ENCODE peak calls at places on chromosomes 12 and 14, in seven cellular contexts. One of them, this sample, is unnamed.

GRCh38 chr12:82756303-82756702 is 69.6 kb downstream of the TMTC2 start:
- DNase-seq in trophoblast cell: no peak
- DNase-seq in H1: no peak
- DNase-seq in neuronal stem cell: no peak
- DNase-seq in IMR-90: no peak
- DNase-seq in mesendoderm: peak; percentile 92
- DNase-seq in mesenchymal stem cell: no peak
- DNase-seq in this sample: peak; percentile 39

GRCh38 chr14:77026166-77026929 is 2.2 kb downstream of the IRF2BPL start:
- DNase-seq in IMR-90: peak; percentile 51
- DNase-seq in mesenchymal stem cell: peak; percentile 62
- DNase-seq in trophoblast cell: no peak
- DNase-seq in mesendoderm: peak; percentile 61
- DNase-seq in H1: no peak
- DNase-seq in neuronal stem cell: peak; percentile 30
- DNase-seq in this sample: no peak

GRCh38 chr14:99095369-99095768 is 176.6 kb downstream of the BCL11B start:
- DNase-seq in neuronal stem cell: no peak
- DNase-seq in mesendoderm: no peak
- DNase-seq in mesenchymal stem cell: no peak
- DNase-seq in H1: no peak
- DNase-seq in trophoblast cell: no peak
- DNase-seq in IMR-90: no peak
- DNase-seq in this sample: no peak

GRCh38 chr14:100904307-100905019 is 941 bp upstream of the RTL1 start:
- DNase-seq in mesendoderm: peak; percentile 82
- DNase-seq in mesenchymal stem cell: peak; percentile 19
- DNase-seq in H1: no peak
- DNase-seq in neuronal stem cell: peak; percentile 73
- DNase-seq in trophoblast cell: no peak
- DNase-seq in IMR-90: no peak
- DNase-seq in this sample: peak; percentile 77

GRCh38 chr12:108004368-108004767 is 124.7 kb upstream of the WSCD2 start:
- DNase-seq in neuronal stem cell: peak; percentile 50
- DNase-seq in H1: no peak
- DNase-seq in mesenchymal stem cell: no peak
- DNase-seq in trophoblast cell: no peak
- DNase-seq in mesendoderm: peak; percentile 54
- DNase-seq in IMR-90: no peak
- DNase-seq in this sample: peak; percentile 39

GRCh38 chr12:18259906-18260682 is 1.2 kb upstream of the PIK3C2G start:
- DNase-seq in IMR-90: no peak
- DNase-seq in mesendoderm: no peak
- DNase-seq in H1: no peak
- DNase-seq in trophoblast cell: no peak
- DNase-seq in mesenchymal stem cell: no peak
- DNase-seq in neuronal stem cell: no peak
- DNase-seq in this sample: no peak

GRCh38 chr12:3033538-3033865 is 43.7 kb upstream of the TSPAN9 start:
- DNase-seq in mesendoderm: no peak
- DNase-seq in IMR-90: no peak
- DNase-seq in neuronal stem cell: no peak
- DNase-seq in H1: no peak
- DNase-seq in trophoblast cell: no peak
- DNase-seq in mesenchymal stem cell: no peak
- DNase-seq in this sample: no peak

GRCh38 chr14:101760138-101761011 is 1.1 kb upstream of the PPP2R5C start:
- DNase-seq in IMR-90: peak; percentile 98
- DNase-seq in neuronal stem cell: peak; percentile 97
- DNase-seq in mesenchymal stem cell: peak; percentile 96
- DNase-seq in H1: peak; percentile 99
- DNase-seq in trophoblast cell: peak; percentile 91
- DNase-seq in mesendoderm: peak; percentile 98
- DNase-seq in this sample: peak; percentile 99

GRCh38 chr14:97887690-97888089 is 1090.5 kb downstream of the VRK1 start:
- DNase-seq in mesendoderm: no peak
- DNase-seq in H1: no peak
- DNase-seq in neuronal stem cell: no peak
- DNase-seq in mesenchymal stem cell: no peak
- DNase-seq in trophoblast cell: no peak
- DNase-seq in IMR-90: no peak
- DNase-seq in this sample: no peak

GRCh38 chr12:105843989-105844768 is 294.6 kb downstream of the NUAK1 start:
- DNase-seq in mesenchymal stem cell: peak; percentile 10
- DNase-seq in trophoblast cell: no peak
- DNase-seq in mesendoderm: no peak
- DNase-seq in neuronal stem cell: no peak
- DNase-seq in IMR-90: peak; percentile 29
- DNase-seq in H1: no peak
- DNase-seq in this sample: no peak

GRCh38 chr14:43140453-43140852 is 1366.6 kb downstream of the FSCB start:
- DNase-seq in H1: no peak
- DNase-seq in neuronal stem cell: no peak
- DNase-seq in mesenchymal stem cell: no peak
- DNase-seq in mesendoderm: no peak
- DNase-seq in trophoblast cell: no peak
- DNase-seq in IMR-90: no peak
- DNase-seq in this sample: no peak

GRCh38 chr14:26841920-26842741 is 244.3 kb upstream of the NOVA1 start:
- DNase-seq in mesendoderm: peak; percentile 81
- DNase-seq in mesenchymal stem cell: peak; percentile 99
- DNase-seq in IMR-90: peak; percentile 60
- DNase-seq in trophoblast cell: peak; percentile 72
- DNase-seq in neuronal stem cell: no peak
- DNase-seq in H1: no peak
- DNase-seq in this sample: no peak

GRCh38 chr12:111706145-111706544 is 20.3 kb downstream of the ACAD10 start:
- DNase-seq in mesendoderm: no peak
- DNase-seq in H1: no peak
- DNase-seq in neuronal stem cell: no peak
- DNase-seq in trophoblast cell: no peak
- DNase-seq in mesenchymal stem cell: no peak
- DNase-seq in IMR-90: no peak
- DNase-seq in this sample: no peak

GRCh38 chr14:104171029-104171697 is 32.8 kb downstream of the KIF26A start:
- DNase-seq in H1: peak; percentile 29
- DNase-seq in mesenchymal stem cell: no peak
- DNase-seq in trophoblast cell: peak; percentile 67
- DNase-seq in neuronal stem cell: no peak
- DNase-seq in IMR-90: no peak
- DNase-seq in mesendoderm: peak; percentile 93
- DNase-seq in this sample: peak; percentile 94

GRCh38 chr14:68902357-68902756 is 76.7 kb downstream of the ACTN1 start:
- DNase-seq in IMR-90: no peak
- DNase-seq in trophoblast cell: no peak
- DNase-seq in neuronal stem cell: no peak
- DNase-seq in mesenchymal stem cell: no peak
- DNase-seq in mesendoderm: no peak
- DNase-seq in H1: no peak
- DNase-seq in this sample: no peak

GRCh38 chr14:94474581-94475031 is 1.4 kb downstream of the SERPINA9 start:
- DNase-seq in mesenchymal stem cell: no peak
- DNase-seq in H1: peak; percentile 27
- DNase-seq in mesendoderm: peak; percentile 92
- DNase-seq in trophoblast cell: no peak
- DNase-seq in IMR-90: peak; percentile 25
- DNase-seq in neuronal stem cell: no peak
- DNase-seq in this sample: peak; percentile 46

GRCh38 chr14:99915305-99916090 is 122.3 kb downstream of the EML1 start:
- DNase-seq in trophoblast cell: no peak
- DNase-seq in neuronal stem cell: no peak
- DNase-seq in H1: no peak
- DNase-seq in mesenchymal stem cell: no peak
- DNase-seq in IMR-90: no peak
- DNase-seq in mesendoderm: no peak
- DNase-seq in this sample: no peak

GRCh38 chr14:101823511-101824120 is 62.1 kb downstream of the PPP2R5C start:
- DNase-seq in IMR-90: no peak
- DNase-seq in neuronal stem cell: no peak
- DNase-seq in mesendoderm: no peak
- DNase-seq in trophoblast cell: no peak
- DNase-seq in H1: no peak
- DNase-seq in mesenchymal stem cell: peak; percentile 70
- DNase-seq in this sample: no peak

GRCh38 chr12:55470088-55470830 is at the start of gene OR6C70:
- DNase-seq in mesenchymal stem cell: no peak
- DNase-seq in neuronal stem cell: no peak
- DNase-seq in IMR-90: no peak
- DNase-seq in H1: peak; percentile 2
- DNase-seq in trophoblast cell: peak; percentile 1
- DNase-seq in mesendoderm: peak; percentile 48
- DNase-seq in this sample: peak; percentile 29

GRCh38 chr12:5204271-5204670 is 160.6 kb downstream of the KCNA5 start:
- DNase-seq in mesenchymal stem cell: no peak
- DNase-seq in mesendoderm: peak; percentile 45
- DNase-seq in IMR-90: no peak
- DNase-seq in trophoblast cell: no peak
- DNase-seq in H1: no peak
- DNase-seq in neuronal stem cell: peak; percentile 71
- DNase-seq in this sample: peak; percentile 79

GRCh38 chr14:59918824-59919581 is 941 bp upstream of the LRRC9 start:
- DNase-seq in trophoblast cell: peak; percentile 49
- DNase-seq in neuronal stem cell: peak; percentile 14
- DNase-seq in H1: no peak
- DNase-seq in mesendoderm: peak; percentile 48
- DNase-seq in mesenchymal stem cell: peak; percentile 49
- DNase-seq in IMR-90: peak; percentile 18
- DNase-seq in this sample: no peak

GRCh38 chr12:30098677-30099076 is 314.9 kb upstream of the TMTC1 start:
- DNase-seq in mesenchymal stem cell: no peak
- DNase-seq in neuronal stem cell: peak; percentile 30
- DNase-seq in H1: no peak
- DNase-seq in mesendoderm: peak; percentile 18
- DNase-seq in IMR-90: no peak
- DNase-seq in trophoblast cell: no peak
- DNase-seq in this sample: no peak

GRCh38 chr14:54763761-54764160 is 138.9 kb downstream of the GCH1 start:
- DNase-seq in mesendoderm: no peak
- DNase-seq in mesenchymal stem cell: no peak
- DNase-seq in trophoblast cell: no peak
- DNase-seq in IMR-90: no peak
- DNase-seq in neuronal stem cell: no peak
- DNase-seq in H1: no peak
- DNase-seq in this sample: no peak

GRCh38 chr14:38257500-38257899 is 1.6 kb upstream of the CLEC14A start:
- DNase-seq in mesendoderm: no peak
- DNase-seq in neuronal stem cell: no peak
- DNase-seq in trophoblast cell: no peak
- DNase-seq in IMR-90: peak; percentile 45
- DNase-seq in H1: no peak
- DNase-seq in mesenchymal stem cell: peak; percentile 32
- DNase-seq in this sample: no peak

GRCh38 chr12:53389702-53390101 is 9.7 kb downstream of the SP1 start:
- DNase-seq in IMR-90: no peak
- DNase-seq in trophoblast cell: no peak
- DNase-seq in mesenchymal stem cell: no peak
- DNase-seq in mesendoderm: no peak
- DNase-seq in H1: no peak
- DNase-seq in neuronal stem cell: no peak
- DNase-seq in this sample: no peak
- H2BK5ac ChIP-seq in IMR-90: peak overlapping the region; percentile 62
- H2BK5ac ChIP-seq in trophoblast cell: no peak overlapping the region
- H2BK5ac ChIP-seq in mesenchymal stem cell: no peak overlapping the region
- H2BK5ac ChIP-seq in mesendoderm: no peak overlapping the region
- H2BK5ac ChIP-seq in H1: no peak overlapping the region
- H2BK5ac ChIP-seq in neuronal stem cell: no peak overlapping the region
- H2BK5ac ChIP-seq in this sample: no peak overlapping the region

DNA sequence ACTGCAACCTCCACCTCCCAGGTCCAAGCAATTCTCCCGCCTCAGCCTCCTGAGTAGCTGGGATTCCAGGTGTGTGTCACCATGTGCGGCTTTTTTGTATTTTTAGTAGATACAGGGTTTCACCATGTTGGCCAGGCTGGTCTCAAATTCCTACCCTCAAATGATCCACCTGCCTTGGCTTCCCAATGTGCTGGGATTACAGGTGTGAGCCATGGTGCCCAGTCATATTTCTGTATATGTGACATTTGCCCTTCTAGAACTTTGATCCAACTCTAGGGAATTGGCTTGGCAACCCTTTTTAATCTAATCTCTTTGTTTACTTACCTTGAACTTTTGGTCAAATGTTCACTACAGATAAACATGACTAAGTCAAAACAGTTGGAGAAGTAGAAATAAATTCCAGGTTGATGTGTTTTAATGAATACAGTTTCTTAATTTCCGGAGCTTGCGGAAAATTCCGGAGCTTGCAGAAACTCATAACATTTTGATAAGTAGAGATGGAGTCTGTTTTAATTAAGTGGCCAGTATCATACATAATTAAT is 11.5 kb upstream of the PEBP1 start:
- DNase-seq in IMR-90: no peak
- DNase-seq in mesenchymal stem cell: no peak
- DNase-seq in neuronal stem cell: no peak
- DNase-seq in mesendoderm: no peak
- DNase-seq in H1: no peak
- DNase-seq in trophoblast cell: no peak
- DNase-seq in this sample: no peak
- H2BK5ac ChIP-seq in IMR-90: no peak overlapping the region
- H2BK5ac ChIP-seq in mesenchymal stem cell: no peak overlapping the region
- H2BK5ac ChIP-seq in neuronal stem cell: no peak overlapping the region
- H2BK5ac ChIP-seq in mesendoderm: no peak overlapping the region
- H2BK5ac ChIP-seq in H1: no peak overlapping the region
- H2BK5ac ChIP-seq in trophoblast cell: no peak overlapping the region
- H2BK5ac ChIP-seq in this sample: no peak overlapping the region

DNA sequence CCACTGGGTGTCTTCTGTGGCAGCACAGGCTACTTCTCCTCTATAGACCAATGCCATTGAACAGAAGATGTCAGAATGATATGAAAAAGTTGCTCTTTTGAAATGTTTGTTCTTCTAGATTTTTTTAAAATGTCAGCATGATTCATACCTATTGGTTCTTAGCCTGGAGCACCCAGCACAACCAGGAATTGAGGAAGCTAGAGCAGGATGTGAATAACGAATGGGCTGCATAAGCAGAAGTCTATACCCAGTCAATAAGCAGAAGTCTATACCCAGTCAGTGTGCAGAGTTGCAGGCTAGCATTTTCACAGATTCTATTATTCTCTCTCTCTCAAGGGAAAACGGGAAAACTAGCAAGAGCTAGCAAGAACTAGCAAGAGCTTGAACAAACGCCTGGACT is 112.9 kb downstream of the SYT1 start:
- DNase-seq in IMR-90: no peak
- DNase-seq in mesendoderm: no peak
- DNase-seq in mesenchymal stem cell: no peak
- DNase-seq in trophoblast cell: no peak
- DNase-seq in H1: no peak
- DNase-seq in neuronal stem cell: no peak
- DNase-seq in this sample: no peak
- H2BK5ac ChIP-seq in IMR-90: no peak overlapping the region
- H2BK5ac ChIP-seq in mesendoderm: no peak overlapping the region
- H2BK5ac ChIP-seq in mesenchymal stem cell: no peak overlapping the region
- H2BK5ac ChIP-seq in trophoblast cell: no peak overlapping the region
- H2BK5ac ChIP-seq in H1: no peak overlapping the region
- H2BK5ac ChIP-seq in neuronal stem cell: no peak overlapping the region
- H2BK5ac ChIP-seq in this sample: no peak overlapping the region

DNA sequence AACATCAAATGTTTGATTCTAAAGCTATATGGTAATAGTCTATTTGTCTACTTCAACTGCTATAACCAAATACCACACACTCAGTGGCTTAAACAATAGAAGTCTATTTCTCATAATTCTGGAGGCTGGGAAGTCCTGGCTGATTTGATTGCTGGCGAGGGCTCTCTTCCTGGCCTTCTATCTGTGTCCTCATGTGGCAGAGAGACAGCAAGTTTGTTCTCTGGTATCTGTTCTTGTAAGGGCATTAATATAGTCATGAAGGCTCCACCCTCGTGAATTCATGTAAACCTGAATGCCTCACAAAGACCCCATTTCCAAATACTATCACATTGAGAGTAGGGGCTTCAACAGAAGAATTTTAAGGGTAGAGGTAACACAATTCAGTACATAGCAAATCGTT is 34.1 kb downstream of the TRMT5 start:
- DNase-seq in mesendoderm: no peak
- DNase-seq in neuronal stem cell: no peak
- DNase-seq in H1: no peak
- DNase-seq in trophoblast cell: no peak
- DNase-seq in IMR-90: no peak
- DNase-seq in mesenchymal stem cell: no peak
- DNase-seq in this sample: no peak
- H2BK5ac ChIP-seq in mesendoderm: no peak overlapping the region
- H2BK5ac ChIP-seq in neuronal stem cell: no peak overlapping the region
- H2BK5ac ChIP-seq in H1: no peak overlapping the region
- H2BK5ac ChIP-seq in trophoblast cell: no peak overlapping the region
- H2BK5ac ChIP-seq in IMR-90: no peak overlapping the region
- H2BK5ac ChIP-seq in mesenchymal stem cell: no peak overlapping the region
- H2BK5ac ChIP-seq in this sample: no peak overlapping the region